ENCODE peak calls at places on chromosomes 16 and 17, in seven cellular contexts. B is aorta, I is GM23248, J is gastrocnemius medialis, M is tibial nerve, W is esophagus squamous epithelium, E is body of pancreas. H is an unnamed sample. For H3K4me1, the result is how much of the 10 kb centered on the place peaks cover.

GRCh38 chr17:2120550-2121335 is 65.8 kb downstream of the HIC1 start:
- DNase-seq in B (no peak), I (peak), J (no peak), M (no peak), W (no peak), E (no peak), H (no peak)

GRCh38 chr16:65648111-65648510 is 526.2 kb upstream of the CDH11 start:
- DNase-seq in B (no peak), I (no peak), J (no peak), M (no peak), W (no peak), E (no peak), H (no peak)

GRCh38 chr17:29292071-29292991 is 1.6 kb downstream of the NUFIP2 start:
- DNase-seq in B (peak), I (peak), J (peak), M (peak), W (no peak), E (peak), H (peak)

GRCh38 chr16:58324792-58325191 is 30.0 kb upstream of the PRSS54 start:
- DNase-seq in B (no peak), I (no peak), J (no peak), M (no peak), W (no peak), E (no peak), H (no peak)

GRCh38 chr17:29400818-29401217 is 10.7 kb downstream of the TAOK1 start:
- DNase-seq in B (no peak), I (no peak), J (no peak), M (no peak), W (no peak), E (no peak), H (no peak)

GRCh38 chr17:73170324-73170723 is 5.5 kb downstream of the SSTR2 start:
- DNase-seq in B (no peak), I (no peak), J (no peak), M (no peak), W (no peak), E (no peak), H (no peak)

GRCh38 chr16:1530883-1531637 is 2.4 kb upstream of the TMEM204 start:
- DNase-seq in B (peak), I (peak), J (peak), M (peak), W (no peak), E (peak), H (peak)

GRCh38 chr17:17849147-17849820 is 12.5 kb upstream of the SREBF1 start:
- DNase-seq in B (peak), I (peak), J (peak), M (peak), W (no peak), E (peak), H (peak)

GRCh38 chr17:72122668-72123495 is 2.1 kb downstream of the SOX9 start:
- DNase-seq in B (peak), I (peak), J (no peak), M (no peak), W (no peak), E (peak), H (peak)

GRCh38 chr17:81142301-81143199 is 22.8 kb upstream of the PVALEF start:
- DNase-seq in B (peak), I (peak), J (peak), M (peak), W (no peak), E (peak), H (peak)

GRCh38 chr16:48014349-48015135 is 141.3 kb downstream of the ABCC12 start:
- DNase-seq in B (no peak), I (peak), J (no peak), M (no peak), W (no peak), E (no peak), H (no peak)

GRCh38 chr16:30991052-30991451 is 6.0 kb downstream of the HSD3B7 start:
- DNase-seq in B (no peak), I (no peak), J (no peak), M (no peak), W (no peak), E (no peak), H (no peak)

GRCh38 chr16:30992381-30992780 is 7.4 kb downstream of the HSD3B7 start:
- DNase-seq in B (no peak), I (no peak), J (no peak), M (no peak), W (no peak), E (no peak), H (no peak)

GRCh38 chr16:30990105-30990504 is 5.1 kb downstream of the HSD3B7 start:
- DNase-seq in B (no peak), I (no peak), J (no peak), M (no peak), W (no peak), E (no peak), H (no peak)

GRCh38 chr16:30987581-30988190 is 2.7 kb downstream of the HSD3B7 start:
- DNase-seq in B (no peak), I (no peak), J (no peak), M (no peak), W (no peak), E (no peak), H (no peak)

DNA sequence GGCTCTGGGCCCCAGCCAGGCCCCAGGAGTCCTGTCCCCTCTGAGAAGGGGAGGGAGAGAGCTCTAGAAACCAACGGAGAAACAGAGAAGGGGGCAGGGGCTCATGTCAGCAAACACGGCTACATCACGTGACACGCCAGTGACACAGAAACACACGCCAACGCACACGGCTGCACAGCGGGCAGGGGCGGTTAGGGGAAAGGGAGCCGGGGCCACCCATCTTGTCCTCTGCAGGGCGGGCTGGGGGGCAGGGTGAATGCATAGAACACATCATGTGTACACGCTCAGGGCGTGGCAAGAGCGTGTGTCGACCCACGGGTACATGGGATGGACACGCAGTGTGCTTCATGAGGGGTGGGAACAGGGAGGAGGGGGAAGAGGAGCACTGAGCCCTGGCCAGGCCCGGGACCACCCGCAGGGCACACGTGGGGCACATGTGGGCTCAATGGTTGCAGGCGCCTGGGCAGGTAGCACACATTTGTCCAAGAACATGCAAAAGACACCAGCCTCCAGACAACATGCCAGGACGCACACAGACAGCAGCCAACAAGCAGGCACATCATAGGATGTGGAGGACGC is 4.6 kb downstream of the HSD3B7 start:
- DNase-seq in B (no peak), I (no peak), J (no peak), M (no peak), W (no peak), E (no peak), H (no peak)
- H3K4me1 ChIP-seq in B (under half), I (under half), J (under half), M (under half), W (under half), E (under half), H (under half)

GRCh38 chr16:56421976-56422669 is 3.2 kb downstream of the AMFR start:
- DNase-seq in B (no peak), I (no peak), J (no peak), M (no peak), W (no peak), E (no peak), H (no peak)

GRCh38 chr16:56419740-56420548 is 5.4 kb downstream of the AMFR start:
- DNase-seq in B (no peak), I (no peak), J (no peak), M (no peak), W (no peak), E (no peak), H (no peak)

GRCh38 chr16:56422896-56423441 is 2.4 kb downstream of the AMFR start:
- DNase-seq in B (no peak), I (no peak), J (no peak), M (no peak), W (no peak), E (no peak), H (no peak)

GRCh38 chr16:56420613-56421012 is 4.7 kb downstream of the AMFR start:
- DNase-seq in B (no peak), I (no peak), J (no peak), M (no peak), W (no peak), E (no peak), H (no peak)

GRCh38 chr16:56421313-56421712 is 4.0 kb downstream of the AMFR start:
- DNase-seq in B (no peak), I (no peak), J (no peak), M (no peak), W (no peak), E (no peak), H (no peak)
- H3K4me1 ChIP-seq in B (under half), I (under half), J (half or more), M (under half), W (under half), E (under half), H (under half)

DNA sequence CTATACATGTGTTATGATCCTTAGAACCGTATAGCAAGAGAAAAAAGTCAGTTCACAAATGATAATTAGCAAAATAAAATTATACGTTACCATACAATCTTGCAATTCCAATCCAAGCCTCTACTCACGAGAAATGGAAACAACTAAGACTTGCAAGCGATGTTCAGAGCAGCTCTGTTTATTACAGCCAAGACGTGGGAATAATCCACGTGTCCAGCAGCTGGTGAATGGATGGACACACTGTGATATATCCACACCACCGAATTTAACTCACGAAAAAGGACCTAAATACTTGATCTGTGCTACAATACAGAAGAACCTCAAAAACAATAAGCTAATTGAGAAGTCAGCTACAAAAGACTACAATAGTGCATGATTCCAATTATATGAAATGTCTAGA is 88.1 kb downstream of the ADCY9 start:
- DNase-seq in B (no peak), I (no peak), J (no peak), M (no peak), W (no peak), E (peak), H (no peak)
- H3K4me1 ChIP-seq in B (under half), I (under half), J (under half), M (under half), W (under half), E (under half), H (under half)

GRCh38 chr16:8948831-8949230 is 14.9 kb downstream of the USP7 start:
- DNase-seq in B (no peak), I (no peak), J (no peak), M (no peak), W (no peak), E (no peak), H (no peak)
- H3K4me1 ChIP-seq in B (under half), I (under half), J (half or more), M (under half), W (half or more), E (half or more), H (half or more)